ENCODE peak calls at places on chromosome 9, in nine cellular contexts. One of them, this sample, is unnamed.

GRCh38 chr9:76049341-76049740 is 158.9 kb downstream of the PCSK5 start:
- DNase-seq in nucleus accumbens: no peak
- DNase-seq in NCI-H1105 treated with DMSO at 0.1 percent for 48 hours: no peak
- DNase-seq in activated T-cell treated with anti-CD3 and anti-CD28 coated beads, Interleukin-2, amount 50 U/mL, for 4 hours: no peak
- DNase-seq in NCI-H146: no peak
- DNase-seq in mammary epithelial cell: no peak
- DNase-seq in NCI-H1694 treated with DMSO at 0.1 percent for 48 hours: no peak
- DNase-seq in right lobe of liver: no peak
- DNase-seq in cerebellar nuclear complex: no peak
- DNase-seq in this sample: no peak

GRCh38 chr9:92332577-92333287 is 7.0 kb downstream of the CENPP start:
- DNase-seq in nucleus accumbens: no peak
- DNase-seq in NCI-H1105 treated with DMSO at 0.1 percent for 48 hours: no peak
- DNase-seq in activated T-cell treated with anti-CD3 and anti-CD28 coated beads, Interleukin-2, amount 50 U/mL, for 4 hours: no peak
- DNase-seq in NCI-H146: no peak
- DNase-seq in mammary epithelial cell: no peak
- DNase-seq in NCI-H1694 treated with DMSO at 0.1 percent for 48 hours: no peak
- DNase-seq in right lobe of liver: no peak
- DNase-seq in cerebellar nuclear complex: no peak
- DNase-seq in this sample: peak

GRCh38 chr9:114898741-114899140 is 31.6 kb downstream of the TNFSF8 start:
- DNase-seq in nucleus accumbens: peak
- DNase-seq in NCI-H1105 treated with DMSO at 0.1 percent for 48 hours: no peak
- DNase-seq in activated T-cell treated with anti-CD3 and anti-CD28 coated beads, Interleukin-2, amount 50 U/mL, for 4 hours: peak
- DNase-seq in NCI-H146: no peak
- DNase-seq in mammary epithelial cell: no peak
- DNase-seq in NCI-H1694 treated with DMSO at 0.1 percent for 48 hours: no peak
- DNase-seq in right lobe of liver: no peak
- DNase-seq in cerebellar nuclear complex: no peak
- DNase-seq in this sample: no peak

GRCh38 chr9:36484124-36484523 is 84.1 kb upstream of the RNF38 start:
- DNase-seq in nucleus accumbens: no peak
- DNase-seq in NCI-H1105 treated with DMSO at 0.1 percent for 48 hours: no peak
- DNase-seq in activated T-cell treated with anti-CD3 and anti-CD28 coated beads, Interleukin-2, amount 50 U/mL, for 4 hours: no peak
- DNase-seq in NCI-H146: no peak
- DNase-seq in mammary epithelial cell: no peak
- DNase-seq in NCI-H1694 treated with DMSO at 0.1 percent for 48 hours: no peak
- DNase-seq in right lobe of liver: no peak
- DNase-seq in cerebellar nuclear complex: no peak
- DNase-seq in this sample: no peak

GRCh38 chr9:96574455-96574854 is 45.2 kb downstream of the CDC14B start:
- DNase-seq in nucleus accumbens: no peak
- DNase-seq in NCI-H1105 treated with DMSO at 0.1 percent for 48 hours: no peak
- DNase-seq in activated T-cell treated with anti-CD3 and anti-CD28 coated beads, Interleukin-2, amount 50 U/mL, for 4 hours: no peak
- DNase-seq in NCI-H146: no peak
- DNase-seq in mammary epithelial cell: no peak
- DNase-seq in NCI-H1694 treated with DMSO at 0.1 percent for 48 hours: no peak
- DNase-seq in right lobe of liver: peak
- DNase-seq in cerebellar nuclear complex: no peak
- DNase-seq in this sample: no peak

GRCh38 chr9:129399301-129399990 is 221.4 kb upstream of the IER5L start:
- DNase-seq in nucleus accumbens: no peak
- DNase-seq in NCI-H1105 treated with DMSO at 0.1 percent for 48 hours: no peak
- DNase-seq in activated T-cell treated with anti-CD3 and anti-CD28 coated beads, Interleukin-2, amount 50 U/mL, for 4 hours: no peak
- DNase-seq in NCI-H146: no peak
- DNase-seq in mammary epithelial cell: no peak
- DNase-seq in NCI-H1694 treated with DMSO at 0.1 percent for 48 hours: no peak
- DNase-seq in right lobe of liver: no peak
- DNase-seq in cerebellar nuclear complex: no peak
- DNase-seq in this sample: no peak

GRCh38 chr9:97484134-97484533 is 17.3 kb upstream of the TMOD1 start:
- DNase-seq in nucleus accumbens: peak
- DNase-seq in NCI-H1105 treated with DMSO at 0.1 percent for 48 hours: no peak
- DNase-seq in activated T-cell treated with anti-CD3 and anti-CD28 coated beads, Interleukin-2, amount 50 U/mL, for 4 hours: no peak
- DNase-seq in NCI-H146: no peak
- DNase-seq in mammary epithelial cell: no peak
- DNase-seq in NCI-H1694 treated with DMSO at 0.1 percent for 48 hours: no peak
- DNase-seq in right lobe of liver: peak
- DNase-seq in cerebellar nuclear complex: no peak
- DNase-seq in this sample: no peak

GRCh38 chr9:21056931-21057330 is 20.8 kb downstream of the IFNB1 start:
- DNase-seq in nucleus accumbens: no peak
- DNase-seq in NCI-H1105 treated with DMSO at 0.1 percent for 48 hours: no peak
- DNase-seq in activated T-cell treated with anti-CD3 and anti-CD28 coated beads, Interleukin-2, amount 50 U/mL, for 4 hours: no peak
- DNase-seq in NCI-H146: no peak
- DNase-seq in mammary epithelial cell: peak
- DNase-seq in NCI-H1694 treated with DMSO at 0.1 percent for 48 hours: no peak
- DNase-seq in right lobe of liver: no peak
- DNase-seq in cerebellar nuclear complex: no peak
- DNase-seq in this sample: no peak

GRCh38 chr9:215631-216155 is 1.0 kb downstream of the DOCK8 start:
- DNase-seq in nucleus accumbens: no peak
- DNase-seq in NCI-H1105 treated with DMSO at 0.1 percent for 48 hours: no peak
- DNase-seq in activated T-cell treated with anti-CD3 and anti-CD28 coated beads, Interleukin-2, amount 50 U/mL, for 4 hours: no peak
- DNase-seq in NCI-H146: no peak
- DNase-seq in mammary epithelial cell: no peak
- DNase-seq in NCI-H1694 treated with DMSO at 0.1 percent for 48 hours: no peak
- DNase-seq in right lobe of liver: no peak
- DNase-seq in cerebellar nuclear complex: no peak
- DNase-seq in this sample: no peak

GRCh38 chr9:132160802-132161742 is 786 bp upstream of the NTNG2 start:
- DNase-seq in nucleus accumbens: no peak
- DNase-seq in NCI-H1105 treated with DMSO at 0.1 percent for 48 hours: peak
- DNase-seq in activated T-cell treated with anti-CD3 and anti-CD28 coated beads, Interleukin-2, amount 50 U/mL, for 4 hours: peak
- DNase-seq in NCI-H146: peak
- DNase-seq in mammary epithelial cell: peak
- DNase-seq in NCI-H1694 treated with DMSO at 0.1 percent for 48 hours: no peak
- DNase-seq in right lobe of liver: no peak
- DNase-seq in cerebellar nuclear complex: no peak
- DNase-seq in this sample: peak